ENCODE peak calls at places on chromosomes 4 and X, in seven cellular contexts. V is esophagus muscularis mucosa, Z is body of pancreas, A is Peyer's patch, O is H54, I is testis, T is suprapubic skin. R is an unnamed sample.

GRCh38 chrX:24055043-24055356 is 244 bp downstream of the EIF2S3 start:
- DNase-seq in I (no peak), O (no peak), Z (no peak), T (no peak), A (no peak), V (no peak), R (no peak)

GRCh38 chrX:41561045-41561444 is 113.9 kb downstream of the NYX start:
- DNase-seq in I (no peak), V (no peak), O (peak; percentile 1), A (peak; percentile 53), Z (peak; percentile 10), T (no peak), R (peak; percentile 64)

GRCh38 chr4:100591156-100591876 is 73.5 kb upstream of the EMCN start:
- DNase-seq in O (no peak), V (no peak), T (no peak), Z (peak; percentile 89), A (no peak), I (peak; percentile 46), R (no peak)

GRCh38 chr4:133694416-133694815 is 507.2 kb downstream of the PABPC4L start:
- DNase-seq in T (no peak), V (no peak), A (no peak), O (no peak), Z (no peak), I (no peak), R (no peak)

GRCh38 chr4:118076958-118077766 is 42.9 kb downstream of the NDST3 start:
- DNase-seq in Z (no peak), A (peak; percentile 46), T (no peak), I (peak; percentile 40), V (no peak), O (no peak), R (peak; percentile 30)

GRCh38 chr4:23945521-23946017 is 55.7 kb upstream of the PPARGC1A start:
- DNase-seq in V (no peak), O (peak; percentile 36), Z (peak; percentile 14), T (peak; percentile 83), I (peak; percentile 36), A (peak; percentile 61), R (no peak)

GRCh38 chr4:10963958-10964705 is 279.6 kb upstream of the CLNK start:
- DNase-seq in T (no peak), O (no peak), A (no peak), I (no peak), V (peak; percentile 24), Z (no peak), R (no peak)

GRCh38 chr4:69617083-69617694 is 22.3 kb downstream of the UGT2A2 start:
- DNase-seq in T (no peak), I (no peak), V (no peak), O (no peak), A (no peak), Z (no peak), R (peak; percentile 51)

GRCh38 chrX:142156567-142156966 is 48.5 kb downstream of the MAGEC2 start:
- DNase-seq in O (no peak), V (no peak), T (no peak), A (no peak), I (no peak), Z (no peak), R (no peak)

GRCh38 chr4:78480286-78480685 is 71.3 kb upstream of the ANXA3 start:
- DNase-seq in O (no peak), I (no peak), V (no peak), T (no peak), Z (no peak), A (no peak), R (no peak)

GRCh38 chrX:69155786-69156520 is 9.3 kb downstream of the PJA1 start:
- DNase-seq in Z (no peak), V (peak; percentile 19), O (no peak), T (no peak), I (no peak), A (no peak), R (no peak)

GRCh38 chr4:128862608-128863313 is 53.3 kb downstream of the JADE1 start:
- DNase-seq in T (no peak), A (no peak), I (no peak), Z (no peak), O (no peak), V (no peak), R (peak; percentile 25)

GRCh38 chr4:7711330-7711963 is 228.2 kb downstream of the AFAP1 start:
- DNase-seq in O (no peak), T (no peak), I (no peak), A (no peak), V (no peak), Z (no peak), R (no peak)

GRCh38 chr4:105569014-105569850 is 16.8 kb downstream of the ARHGEF38 start:
- DNase-seq in T (no peak), I (no peak), V (no peak), A (no peak), O (no peak), Z (no peak), R (no peak)

GRCh38 chr4:99300934-99301333 is 10.1 kb upstream of the ADH1A start:
- DNase-seq in Z (peak; percentile 66), V (peak; percentile 98), T (peak; percentile 94), O (no peak), A (peak; percentile 75), I (peak; percentile 86), R (no peak)

GRCh38 chr4:76590847-76591281 is 155.8 kb downstream of the SHROOM3 start:
- DNase-seq in I (no peak), A (no peak), V (no peak), O (no peak), T (no peak), Z (no peak), R (no peak)

GRCh38 chrX:39869846-39870601 is 227.7 kb downstream of the BCOR start:
- DNase-seq in V (no peak), A (peak; percentile 66), T (no peak), Z (no peak), I (no peak), O (peak; percentile 38), R (no peak)

GRCh38 chrX:22634081-22634480 is 361.4 kb downstream of the CBLL2 start:
- DNase-seq in V (no peak), T (no peak), I (peak; percentile 27), Z (no peak), A (no peak), O (no peak), R (no peak)

GRCh38 chr4:105088110-105088879 is 58.4 kb upstream of the TET2 start:
- DNase-seq in T (no peak), A (no peak), O (no peak), I (no peak), V (no peak), Z (no peak), R (no peak)

GRCh38 chrX:77434949-77435348 is 12.2 kb upstream of the FGF16 start:
- DNase-seq in Z (no peak), I (no peak), V (no peak), T (no peak), O (no peak), A (no peak), R (no peak)

GRCh38 chrX:1411331-1411730 is 19.4 kb upstream of the SLC25A6 start:
- DNase-seq in Z (no peak), O (no peak), V (no peak), A (peak; percentile 44), I (peak; percentile 13), T (peak; percentile 40), R (no peak)

GRCh38 chr4:100539706-100540105 is 21.9 kb upstream of the EMCN start:
- DNase-seq in I (no peak), V (no peak), Z (no peak), T (no peak), O (no peak), A (no peak), R (no peak)

GRCh38 chr4:126475730-126476129 is 1157.0 kb upstream of the INTU start:
- DNase-seq in Z (no peak), O (no peak), I (no peak), V (no peak), T (no peak), A (no peak), R (no peak)

GRCh38 chr4:751676-752075 is 46.0 kb downstream of the PCGF3 start:
- DNase-seq in T (no peak), Z (no peak), O (no peak), I (no peak), V (no peak), A (no peak), R (no peak)

GRCh38 chr4:108117473-108118182 is 51.1 kb downstream of the LEF1 start:
- DNase-seq in I (no peak), O (no peak), A (no peak), T (no peak), V (no peak), Z (no peak), R (no peak)
- TF ChIP-seq POLR2A in I (no peak), O (no peak), A (no peak), T (no peak), V (no peak), Z (no peak), R (no peak)

GRCh38 chr4:70818173-70818856 is 21.4 kb downstream of the GRSF1 start:
- DNase-seq in A (no peak), Z (no peak), O (no peak), I (no peak), V (no peak), T (no peak), R (no peak)
- TF ChIP-seq POLR2A in A (no peak), Z (no peak), O (no peak), I (no peak), V (no peak), T (no peak), R (no peak)

GRCh38 chrX:45669715-45670360 is 469.2 kb upstream of the DIPK2B start:
- DNase-seq in I (no peak), T (no peak), V (no peak), A (no peak), Z (no peak), O (no peak), R (no peak)

GRCh38 chrX:45667666-45668065 is 467.0 kb upstream of the DIPK2B start:
- DNase-seq in T (no peak), A (no peak), I (no peak), V (no peak), Z (no peak), O (no peak), R (no peak)

GRCh38 chrX:45664727-45665290 is 464.1 kb upstream of the DIPK2B start:
- DNase-seq in I (no peak), T (no peak), V (no peak), Z (no peak), A (no peak), O (no peak), R (no peak)

DNA sequence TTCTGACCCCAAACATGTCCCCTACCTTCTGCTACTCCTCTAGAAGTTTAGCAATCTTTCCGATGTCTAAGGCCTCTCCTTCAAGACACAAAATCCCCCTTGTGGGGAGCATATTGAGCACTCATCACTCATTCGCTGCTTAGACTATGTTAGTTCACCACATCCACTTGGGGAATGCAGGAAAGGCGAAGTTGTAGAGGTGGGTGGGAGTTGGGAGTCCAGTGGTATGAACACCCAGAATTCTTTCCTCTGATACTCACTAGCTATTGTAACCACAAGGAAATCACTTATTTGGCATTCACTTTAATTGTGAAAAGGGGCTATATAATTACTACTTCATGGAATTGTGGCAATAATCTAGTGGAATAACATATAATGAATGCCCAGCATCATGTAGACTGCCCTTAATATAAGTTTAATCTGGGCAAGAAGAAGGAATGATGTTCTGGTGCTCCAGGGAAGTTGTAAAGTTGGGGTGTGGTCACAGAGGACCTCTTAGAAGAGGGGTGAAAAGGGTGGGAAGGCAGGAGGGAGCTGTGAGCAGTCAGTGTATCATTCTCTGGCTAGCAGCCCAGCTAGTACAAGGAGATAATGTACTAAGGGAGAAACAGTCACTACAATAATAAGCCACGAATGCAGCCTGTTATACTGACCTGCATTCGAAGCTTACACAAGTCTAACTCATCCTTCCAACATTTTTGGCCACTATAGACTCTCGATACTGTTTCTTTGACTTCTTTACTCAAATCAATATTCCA is 468.2 kb upstream of the DIPK2B start:
- DNase-seq in A (no peak), I (peak; percentile 19), T (no peak), V (no peak), O (no peak), Z (no peak), R (no peak)
- TF ChIP-seq POLR2A in A (no peak), I (no peak), T (no peak), V (no peak), O (no peak), Z (no peak), R (no peak)

GRCh38 chrX:15674899-15675489 is 10.4 kb upstream of the CLTRN start:
- DNase-seq in T (peak; percentile 88), O (peak; percentile 11), A (peak; percentile 97), I (peak; percentile 94), Z (peak; percentile 79), V (peak; percentile 96), R (peak; percentile 95)
- TF ChIP-seq POLR2A in T (peak; percentile 46), O (peak; percentile 50), A (peak; percentile 78), I (no peak), Z (peak; percentile 85), V (peak; percentile 59), R (peak; percentile 90)